ENCODE peak calls at places on chromosomes 16 and 17, in eight cellular contexts. Q, L, R, S, W, M, Z and K are unnamed samples.

GRCh38 chr17:77684803-77685580 is 273.5 kb upstream of the TNRC6C start:
- DNase-seq in Q (no peak), L (no peak), R (no peak), S (no peak), W (no peak), M (no peak), Z (no peak), K (no peak)

GRCh38 chr17:73210002-73210678 is 17.3 kb downstream of the COG1 start:
- DNase-seq in Q (peak; percentile 28), L (no peak), R (no peak), S (no peak), W (no peak), M (no peak), Z (peak; percentile 49), K (no peak)

GRCh38 chr16:27407158-27407557 is 5.2 kb downstream of the IL21R start:
- DNase-seq in Q (no peak), L (no peak), R (no peak), S (no peak), W (no peak), M (no peak), Z (no peak), K (no peak)

GRCh38 chr16:19698480-19699465 is 19.3 kb downstream of the KNOP1 start:
- DNase-seq in Q (peak; percentile 66), L (no peak), R (no peak), S (peak; percentile 34), W (no peak), M (no peak), Z (peak; percentile 79), K (no peak)

GRCh38 chr17:32240745-32241144 is 24.9 kb upstream of the RHBDL3 start:
- DNase-seq in Q (no peak), L (no peak), R (no peak), S (peak; percentile 47), W (no peak), M (peak; percentile 59), Z (no peak), K (peak; percentile 75)

GRCh38 chr17:82848022-82848592 is 8.3 kb upstream of the ZNF750 start:
- DNase-seq in Q (no peak), L (no peak), R (no peak), S (no peak), W (peak; percentile 18), M (no peak), Z (peak; percentile 28), K (no peak)

GRCh38 chr17:49357516-49357915 is 4.5 kb downstream of the ZNF652 start:
- DNase-seq in Q (no peak), L (no peak), R (no peak), S (no peak), W (no peak), M (no peak), Z (no peak), K (no peak)

GRCh38 chr17:60134396-60135159 is 15.2 kb upstream of the CA4 start:
- DNase-seq in Q (no peak), L (no peak), R (peak; percentile 43), S (peak; percentile 34), W (no peak), M (no peak), Z (peak; percentile 58), K (no peak)

GRCh38 chr16:88282221-88283041 is 100.3 kb upstream of the ZNF469 start:
- DNase-seq in Q (no peak), L (no peak), R (no peak), S (no peak), W (no peak), M (no peak), Z (peak; percentile 78), K (peak; percentile 36)

GRCh38 chr17:44934745-44935105 is 12.8 kb downstream of the KIF18B start:
- DNase-seq in Q (no peak), L (no peak), R (no peak), S (no peak), W (no peak), M (no peak), Z (no peak), K (no peak)

GRCh38 chr17:57256708-57257112 is 387 bp downstream of the MSI2 start:
- DNase-seq in Q (peak; percentile 42), L (peak; percentile 0), R (no peak), S (no peak), W (peak; percentile 24), M (no peak), Z (no peak), K (no peak)

GRCh38 chr16:25210758-25211157 is 6.0 kb upstream of the AQP8 start:
- DNase-seq in Q (peak; percentile 89), L (no peak), R (no peak), S (peak; percentile 92), W (no peak), M (no peak), Z (no peak), K (no peak)

GRCh38 chr16:29806641-29807425 is 504 bp downstream of the MAZ start:
- DNase-seq in Q (peak; percentile 72), L (no peak), R (no peak), S (no peak), W (peak; percentile 35), M (no peak), Z (no peak), K (peak; percentile 65)

GRCh38 chr17:72401883-72402726 is 281.3 kb downstream of the SOX9 start:
- DNase-seq in Q (no peak), L (no peak), R (no peak), S (no peak), W (no peak), M (no peak), Z (no peak), K (no peak)

GRCh38 chr17:35315283-35315682 is 58.1 kb downstream of the SLFN11 start:
- DNase-seq in Q (peak; percentile 28), L (no peak), R (no peak), S (peak; percentile 85), W (no peak), M (peak; percentile 51), Z (peak; percentile 79), K (peak; percentile 40)